ENCODE peak calls at places on chromosomes 3 and 15, in eight cellular contexts. S is right lobe of liver, Q is keratinocyte, I is prostate gland, A is suprapubic skin, F is astrocyte, E is pancreas, O is sigmoid colon. C is an unnamed sample. For H3K4me1, the result is how much of the 10 kb centered on the place peaks cover.

GRCh38 chr3:139491966-139492365 is 15.7 kb upstream of the RBP2 start:
- DNase-seq in O (no peak), Q (no peak), F (no peak), A (no peak), E (no peak), S (no peak), I (no peak), C (no peak)

GRCh38 chr3:121757087-121757811 is 7.7 kb upstream of the GOLGB1 start:
- DNase-seq in A (no peak), O (no peak), F (no peak), I (no peak), Q (no peak), S (no peak), E (no peak), C (no peak)

GRCh38 chr3:137770821-137771399 is 6.8 kb downstream of the SOX14 start:
- DNase-seq in S (no peak), Q (no peak), F (no peak), O (no peak), A (no peak), I (no peak), E (no peak), C (no peak)

GRCh38 chr3:126512026-126512425 is 5.5 kb downstream of the UROC1 start:
- DNase-seq in Q (no peak), E (no peak), I (no peak), O (peak), F (no peak), A (no peak), S (peak), C (no peak)

GRCh38 chr15:47757331-47757730 is 40.0 kb downstream of the SEMA6D start:
- DNase-seq in A (no peak), O (no peak), I (no peak), E (no peak), F (no peak), Q (no peak), S (no peak), C (no peak)

GRCh38 chr3:157335677-157336076 is 101.0 kb upstream of the PTX3 start:
- DNase-seq in Q (no peak), I (no peak), S (no peak), E (no peak), O (no peak), A (no peak), F (peak), C (no peak)

GRCh38 chr3:46097691-46098241 is 70.5 kb upstream of the XCR1 start:
- DNase-seq in E (no peak), F (no peak), O (peak), I (no peak), A (no peak), Q (no peak), S (no peak), C (no peak)

GRCh38 chr3:152834354-152835310 is at the start of gene P2RY1:
- DNase-seq in A (peak), S (peak), O (peak), Q (peak), I (peak), E (peak), F (peak), C (peak)

GRCh38 chr3:127074900-127075360 is 92.0 kb downstream of the PLXNA1 start:
- DNase-seq in F (peak), O (peak), A (peak), S (peak), I (no peak), E (no peak), Q (peak), C (peak)

DNA sequence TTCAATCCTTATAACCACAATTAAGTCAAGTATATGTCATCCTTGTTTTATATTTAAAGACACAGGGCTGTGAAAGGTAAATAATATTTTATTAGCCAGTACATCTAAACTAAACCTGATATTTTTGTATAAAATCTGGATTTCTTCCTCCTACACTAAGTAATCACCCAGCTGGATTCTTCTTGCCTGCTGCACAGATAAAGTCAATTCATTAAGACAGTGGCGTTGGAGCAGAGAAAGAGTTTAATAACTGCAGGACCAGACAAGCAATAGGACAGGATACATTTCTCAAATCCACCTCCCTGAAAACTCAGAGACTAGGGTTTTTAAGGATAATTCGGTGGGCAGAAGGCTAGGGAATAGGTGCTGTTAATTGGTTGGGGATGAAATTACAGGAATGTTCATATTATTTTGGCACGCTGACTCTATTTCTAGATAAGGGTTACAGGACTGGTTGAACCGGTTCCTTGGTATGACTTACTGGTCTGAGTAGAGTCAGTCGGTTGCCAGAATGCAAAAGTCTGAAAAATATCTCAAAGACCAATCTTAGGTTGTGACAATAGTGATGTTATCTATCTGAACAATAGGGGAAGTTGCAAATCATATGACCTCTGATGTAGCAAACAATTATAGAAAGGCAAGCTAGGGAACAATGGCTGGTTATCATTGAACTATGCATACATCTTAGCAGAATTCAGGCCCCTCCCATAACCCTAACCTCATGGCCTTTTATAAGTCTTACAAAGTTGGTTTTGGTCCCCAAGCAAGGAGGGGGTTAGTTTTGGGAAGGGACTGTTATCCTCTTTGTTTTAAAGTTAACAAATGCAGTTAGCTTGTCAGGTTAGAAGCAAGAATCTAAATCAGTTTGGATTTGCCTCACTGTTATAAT is 244.8 kb downstream of the ALCAM start:
- DNase-seq in O (no peak), S (no peak), E (peak), F (no peak), Q (peak), A (no peak), I (peak), C (peak)
- H3K27ac ChIP-seq in O (no peak), S (no peak), E (no peak), F (no peak), Q (no peak), A (no peak), I (no peak), C (peak)

GRCh38 chr15:70703483-70703882 is 59.9 kb downstream of the UACA start:
- DNase-seq in O (no peak), Q (no peak), S (no peak), E (no peak), F (peak), A (no peak), I (no peak), C (no peak)

GRCh38 chr15:70701891-70702568 is 61.3 kb downstream of the UACA start:
- DNase-seq in F (peak), O (no peak), A (no peak), S (no peak), Q (no peak), E (no peak), I (no peak), C (no peak)

GRCh38 chr15:70704166-70704565 is 59.2 kb downstream of the UACA start:
- DNase-seq in F (no peak), I (no peak), A (no peak), Q (no peak), S (no peak), O (no peak), E (no peak), C (no peak)

GRCh38 chr15:70702584-70702983 is 60.8 kb downstream of the UACA start:
- DNase-seq in O (no peak), I (no peak), F (no peak), E (no peak), A (no peak), S (no peak), Q (no peak), C (no peak)

DNA sequence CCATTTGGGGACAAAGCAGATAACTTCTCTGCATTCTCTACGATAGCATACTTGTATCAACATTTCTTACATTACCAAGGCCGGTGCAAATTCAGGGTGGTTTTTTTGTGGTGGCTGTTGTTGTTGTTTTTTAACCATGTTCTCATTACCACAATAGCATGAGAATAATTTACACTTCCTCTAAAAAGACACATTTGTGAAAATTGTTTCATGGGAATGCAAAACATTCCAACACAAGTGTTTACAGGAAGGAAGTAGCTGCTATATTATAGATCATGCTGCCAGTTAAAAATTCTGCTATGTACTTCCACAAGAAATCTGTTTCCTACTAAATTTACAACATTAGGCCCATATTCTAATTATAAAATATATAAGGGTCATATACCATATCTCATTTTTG is 60.3 kb downstream of the UACA start:
- DNase-seq in Q (no peak), I (no peak), S (no peak), O (no peak), E (no peak), F (no peak), A (no peak), C (no peak)
- H3K4me1 ChIP-seq in Q (under half), I (under half), S (under half), O (under half), E (under half), F (half or more), A (under half), C (half or more)

DNA sequence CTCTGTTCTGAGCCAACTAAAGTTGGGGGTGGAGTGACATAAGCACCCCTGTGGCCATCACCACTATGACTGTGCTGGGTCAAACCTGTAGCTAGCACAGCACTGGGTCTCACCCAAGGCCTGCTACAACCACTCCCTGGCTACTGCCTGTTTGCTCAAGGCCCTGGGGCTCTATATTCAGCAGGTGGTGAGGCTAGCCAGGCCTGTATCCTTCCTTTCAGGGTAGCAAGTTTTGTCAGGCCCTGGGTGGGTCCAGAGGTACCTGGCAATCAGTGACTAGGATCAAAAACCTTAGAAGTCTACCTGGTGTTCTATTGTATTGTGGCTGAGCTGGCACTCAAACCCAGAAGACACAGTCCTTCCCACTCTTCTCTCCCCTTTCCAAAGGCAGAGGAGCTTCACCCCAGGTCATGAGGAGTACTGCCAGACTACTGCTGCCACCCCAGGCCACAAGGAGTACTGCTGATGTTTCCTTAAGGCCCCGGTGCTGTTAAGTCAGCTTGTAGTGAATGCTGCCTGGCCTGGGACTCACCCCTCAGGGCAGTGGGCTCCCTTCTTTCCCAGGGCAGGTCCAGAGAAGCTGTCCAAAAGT is 170.8 kb downstream of the IGSF11 start:
- DNase-seq in E (no peak), F (no peak), O (no peak), Q (no peak), I (no peak), A (no peak), S (no peak), C (no peak)
- TF ChIP-seq CTCF in E (no peak), F (no peak), O (no peak), Q (no peak), I (no peak), A (no peak), S (no peak), C (no peak)

GRCh38 chr15:96124436-96124835 is 206.1 kb upstream of the NR2F2 start:
- DNase-seq in E (no peak), I (no peak), F (no peak), O (no peak), Q (no peak), S (no peak), A (no peak), C (no peak)
- H3K27ac ChIP-seq in E (no peak), I (no peak), F (no peak), O (no peak), Q (no peak), S (no peak), A (no peak), C (no peak)

DNA sequence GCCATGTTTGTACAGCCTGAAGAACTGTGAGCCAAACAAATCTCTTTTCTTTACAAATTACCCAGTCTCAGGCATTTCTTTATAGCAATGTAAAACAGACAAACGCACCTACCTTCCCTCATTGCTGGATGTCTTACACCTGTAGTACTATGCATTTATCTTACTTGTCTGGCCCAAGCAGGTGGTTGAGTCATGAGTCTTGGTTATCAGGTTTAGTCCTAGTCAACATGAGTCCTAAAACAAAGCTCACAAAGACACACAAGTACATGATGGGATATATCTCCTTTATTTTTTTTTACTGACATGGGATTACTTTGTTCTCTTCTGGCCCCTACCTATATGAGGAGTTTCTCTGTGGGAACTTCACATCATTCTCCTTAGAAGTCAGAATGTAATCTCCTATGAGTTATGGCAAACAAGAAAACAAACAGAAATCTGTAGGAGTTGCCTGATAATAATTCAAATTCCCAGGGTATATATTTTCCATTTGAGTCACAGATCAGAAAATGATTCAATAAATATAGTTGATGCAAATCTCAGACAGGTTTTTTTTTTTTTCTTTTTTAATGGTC is 33.6 kb upstream of the PLSCR2 start:
- DNase-seq in Q (no peak), O (no peak), I (no peak), E (no peak), A (no peak), S (no peak), F (peak), C (no peak)
- H3K4me1 ChIP-seq in Q (under half), O (under half), I (under half), E (under half), A (under half), S (under half), F (under half), C (under half)

GRCh38 chr3:173902401-173902800 is 504.9 kb downstream of the NLGN1 start:
- DNase-seq in S (no peak), F (no peak), A (no peak), E (no peak), Q (no peak), O (no peak), I (no peak), C (no peak)
- TF ChIP-seq CTCF in S (no peak), F (no peak), A (no peak), E (no peak), Q (no peak), O (no peak), I (no peak), C (no peak)